ENCODE peak calls at places on chromosome 6, in eight cellular contexts. I is fibroblast of pulmonary artery, P is heart right ventricle, F is psoas muscle, Z is ovary, A is mucosa of descending colon, U is spleen, S is astrocyte of the spinal cord. X is an unnamed sample.

GRCh38 chr6:2038096-2038495 is 207.3 kb downstream of the GMDS start:
- DNase-seq in S (peak), I (peak), P (no peak), F (no peak), Z (no peak), A (no peak), U (no peak), X (no peak)

GRCh38 chr6:104689551-104690205 is 170.0 kb downstream of the HACE1 start:
- DNase-seq in Z (no peak), S (peak), F (no peak), A (no peak), I (peak), P (no peak), U (no peak), X (no peak)

GRCh38 chr6:128161839-128162238 is 261.0 kb upstream of the THEMIS start:
- DNase-seq in P (no peak), U (no peak), I (no peak), Z (no peak), F (no peak), S (no peak), A (no peak), X (no peak)

GRCh38 chr6:50610562-50610961 is 102.8 kb upstream of the TFAP2D start:
- DNase-seq in S (no peak), I (no peak), F (no peak), P (no peak), U (no peak), Z (no peak), A (no peak), X (no peak)

GRCh38 chr6:27669278-27669797 is 196.4 kb upstream of the ZNF184 start:
- DNase-seq in A (no peak), P (no peak), I (no peak), F (no peak), Z (no peak), U (no peak), S (peak), X (no peak)

GRCh38 chr6:161922631-161923119 is 648.8 kb upstream of the AGPAT4 start:
- DNase-seq in F (peak), A (peak), Z (no peak), I (peak), U (no peak), P (peak), S (peak), X (peak)

GRCh38 chr6:160995271-160995670 is 3.7 kb downstream of the MAP3K4 start:
- DNase-seq in I (no peak), F (no peak), Z (no peak), U (no peak), P (no peak), S (no peak), A (no peak), X (no peak)

GRCh38 chr6:89079611-89080213 is 839 bp upstream of the PNRC1 start:
- DNase-seq in S (peak), Z (peak), U (peak), P (peak), I (peak), F (peak), A (peak), X (no peak)

GRCh38 chr6:113989675-113990074 is 18.7 kb upstream of the HDAC2 start:
- DNase-seq in F (no peak), Z (no peak), I (no peak), S (no peak), A (no peak), P (no peak), U (no peak), X (no peak)

GRCh38 chr6:20630617-20631448 is 96.6 kb downstream of the CDKAL1 start:
- DNase-seq in I (no peak), U (no peak), S (no peak), F (no peak), Z (no peak), A (no peak), P (no peak), X (no peak)

GRCh38 chr6:87697581-87698552 is 4.2 kb downstream of the AKIRIN2 start:
- DNase-seq in Z (no peak), F (no peak), I (peak), A (no peak), S (peak), U (no peak), P (no peak), X (no peak)

GRCh38 chr6:44256291-44257006 is 879 bp downstream of the SLC35B2 start:
- DNase-seq in I (no peak), U (peak), S (no peak), P (no peak), Z (no peak), F (no peak), A (peak), X (no peak)

GRCh38 chr6:155195903-155196302 is 67.9 kb upstream of the CLDN20 start:
- DNase-seq in Z (no peak), S (no peak), A (no peak), U (no peak), F (no peak), I (no peak), P (no peak), X (no peak)
- TF ChIP-seq CTCF in Z (no peak), S (no peak), A (no peak), U (no peak), F (no peak), I (no peak), P (no peak), X (no peak)

GRCh38 chr6:32977953-32978324 is 9.5 kb downstream of the BRD2 start:
- DNase-seq in S (no peak), F (no peak), I (no peak), P (no peak), A (no peak), U (no peak), Z (no peak), X (no peak)

GRCh38 chr6:32975886-32976285 is 7.5 kb downstream of the BRD2 start:
- DNase-seq in P (no peak), F (no peak), S (no peak), U (no peak), Z (no peak), I (no peak), A (no peak), X (no peak)

GRCh38 chr6:32976334-32977069 is 8.1 kb downstream of the BRD2 start:
- DNase-seq in I (no peak), A (no peak), P (no peak), S (no peak), U (no peak), F (no peak), Z (no peak), X (no peak)

GRCh38 chr6:32979720-32980487 is 11.5 kb downstream of the BRD2 start:
- DNase-seq in A (no peak), F (no peak), S (no peak), U (no peak), Z (no peak), P (no peak), I (no peak), X (no peak)

DNA sequence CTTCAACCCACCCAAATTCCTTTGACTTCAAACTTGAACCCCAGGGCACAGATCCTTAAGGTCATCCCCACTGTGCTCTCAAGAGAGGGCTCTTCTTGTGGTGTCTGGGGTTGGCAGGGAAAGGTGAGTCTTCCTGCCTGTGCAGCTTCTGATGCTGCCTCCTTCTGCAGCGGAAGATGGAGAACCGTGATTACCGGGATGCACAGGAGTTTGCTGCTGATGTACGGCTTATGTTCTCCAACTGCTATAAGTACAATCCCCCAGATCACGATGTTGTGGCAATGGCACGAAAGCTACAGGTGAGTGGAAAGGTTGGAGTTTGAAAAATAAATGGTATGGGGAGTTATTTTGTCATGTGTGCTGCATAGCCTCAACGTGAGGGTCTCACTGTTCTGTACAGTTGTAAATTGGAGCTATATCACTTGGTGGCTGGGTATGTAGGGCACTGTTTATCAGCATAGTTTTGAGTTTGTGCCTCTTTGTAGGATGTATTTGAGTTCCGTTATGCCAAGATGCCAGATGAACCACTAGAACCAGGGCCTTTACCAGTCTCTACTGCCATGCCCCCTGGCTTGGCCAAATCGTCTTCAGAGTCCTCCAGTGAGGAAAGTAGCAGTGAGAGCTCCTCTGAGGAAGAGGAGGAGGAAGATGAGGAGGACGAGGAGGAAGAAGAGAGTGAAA is 9.0 kb downstream of the BRD2 start:
- DNase-seq in I (no peak), Z (no peak), P (no peak), F (no peak), U (no peak), A (no peak), S (no peak), X (no peak)
- H3K4me3 ChIP-seq in I (no peak), Z (no peak), P (no peak), F (peak), U (no peak), A (no peak), S (no peak), X (no peak)

DNA sequence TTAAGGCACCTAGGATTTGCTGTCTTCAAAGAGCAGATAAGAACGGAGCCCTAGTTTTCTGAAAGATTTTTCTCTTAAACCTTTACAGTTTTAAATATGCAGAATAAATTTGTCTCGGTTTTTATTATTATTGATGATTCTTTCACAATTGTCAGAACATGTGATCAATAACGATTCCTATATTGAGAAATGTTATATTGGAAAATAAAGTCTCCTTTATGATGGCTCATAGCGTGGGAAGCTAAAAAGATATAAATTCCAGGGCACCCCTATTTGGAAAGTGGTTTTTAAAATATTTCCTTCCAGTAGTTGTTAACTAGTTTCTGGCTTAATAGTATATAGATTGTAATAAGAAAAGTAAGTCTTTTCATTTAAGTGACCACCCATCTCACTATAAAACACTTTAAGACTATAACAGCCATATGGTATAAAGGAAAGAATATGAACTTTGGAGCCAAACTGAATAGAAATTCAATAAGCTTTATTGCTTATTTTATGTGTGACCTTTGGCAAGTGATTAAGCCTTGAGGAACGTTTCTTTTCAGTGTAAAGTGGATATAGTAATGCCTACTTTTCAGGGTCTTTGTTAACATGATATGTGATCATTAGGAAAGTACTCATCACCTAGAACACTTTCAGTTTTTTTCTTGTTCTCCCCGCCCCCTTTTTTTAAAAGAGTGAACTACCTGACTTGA is 369.6 kb downstream of the LAMA2 start:
- DNase-seq in I (no peak), U (no peak), Z (no peak), S (no peak), P (no peak), A (no peak), F (no peak), X (no peak)
- TF ChIP-seq CTCF in I (no peak), U (no peak), Z (no peak), S (no peak), P (no peak), A (no peak), F (no peak), X (no peak)

DNA sequence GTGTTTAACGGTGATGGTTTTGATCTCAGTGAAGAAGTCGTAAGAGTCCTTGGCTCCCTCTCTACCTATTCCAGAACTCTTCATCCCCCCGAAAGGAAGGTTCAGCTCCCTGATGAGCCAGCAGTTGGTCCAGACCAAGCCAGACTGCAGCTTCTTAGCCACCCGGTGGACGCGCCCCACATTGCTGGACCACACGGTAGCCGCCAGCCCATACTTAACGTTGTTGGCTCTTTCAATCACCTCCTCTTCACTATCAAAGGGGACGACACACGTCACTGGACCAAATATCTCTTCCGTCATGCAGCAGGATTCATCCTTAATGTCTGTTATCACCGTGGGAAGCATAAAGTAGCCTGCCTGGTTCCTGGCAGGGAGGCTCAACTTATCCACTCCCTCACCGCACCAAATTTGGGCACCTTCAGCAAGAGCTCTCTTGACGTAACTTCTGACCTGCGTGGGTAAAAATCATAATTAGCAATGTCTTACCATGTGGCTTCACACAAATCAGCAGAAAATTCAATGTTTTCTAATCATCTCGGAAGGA is 31.4 kb downstream of the ALDH8A1 start:
- DNase-seq in I (peak), A (no peak), F (no peak), S (no peak), P (no peak), Z (no peak), U (no peak), X (no peak)
- H3K4me3 ChIP-seq in I (no peak), A (no peak), F (no peak), S (no peak), P (no peak), Z (no peak), U (no peak), X (no peak)

GRCh38 chr6:14711056-14711703 is 534.7 kb upstream of the JARID2 start:
- DNase-seq in I (peak), P (peak), Z (no peak), A (peak), F (no peak), U (no peak), S (peak), X (no peak)
- TF ChIP-seq CTCF in I (peak), P (peak), Z (no peak), A (no peak), F (peak), U (peak), S (peak), X (peak)

GRCh38 chr6:75946146-75946831 is 126.2 kb downstream of the IMPG1 start:
- DNase-seq in U (no peak), A (no peak), P (no peak), Z (no peak), F (no peak), I (no peak), S (no peak), X (no peak)
- H3K4me3 ChIP-seq in U (no peak), A (no peak), P (no peak), Z (no peak), F (no peak), I (no peak), S (no peak), X (no peak)

X was measured in epithelial cell of proximal tubule.